ENCODE peak calls at places on chromosomes 3 and 15, in seven cellular contexts. V is ovary, F is breast epithelium, I is uterus, D is tibial nerve, L is heart left ventricle, N is right lobe of liver. O is an unnamed sample.

GRCh38 chr3:99313481-99313880 is 324.9 kb upstream of the COL8A1 start:
- DNase-seq in V (no peak), F (no peak), I (no peak), D (no peak), L (no peak), N (no peak), O (no peak)

GRCh38 chr15:68340711-68341671 is 63.4 kb downstream of the FEM1B start:
- DNase-seq in V (no peak), F (no peak), I (peak), D (no peak), L (no peak), N (peak), O (no peak)

GRCh38 chr15:74786659-74787165 is 4.8 kb downstream of the CSK start:
- DNase-seq in V (no peak), F (no peak), I (no peak), D (no peak), L (no peak), N (no peak), O (no peak)

GRCh38 chr3:113607219-113607596 is 74.9 kb downstream of the SIDT1 start:
- DNase-seq in V (no peak), F (no peak), I (no peak), D (no peak), L (no peak), N (no peak), O (no peak)

GRCh38 chr3:171230857-171231256 is 204.3 kb upstream of the SLC2A2 start:
- DNase-seq in V (no peak), F (peak), I (no peak), D (no peak), L (no peak), N (no peak), O (no peak)

GRCh38 chr3:156915372-156915771 is 89.2 kb downstream of the LEKR1 start:
- DNase-seq in V (no peak), F (no peak), I (no peak), D (no peak), L (no peak), N (no peak), O (no peak)

GRCh38 chr3:153072382-153072781 is 89.6 kb upstream of the RAP2B start:
- DNase-seq in V (no peak), F (no peak), I (no peak), D (no peak), L (no peak), N (no peak), O (no peak)

GRCh38 chr3:56197991-56198390 is 270.3 kb downstream of the ERC2 start:
- DNase-seq in V (no peak), F (no peak), I (no peak), D (peak), L (no peak), N (no peak), O (no peak)

GRCh38 chr3:138461246-138461645 is 26.8 kb downstream of the ESYT3 start:
- DNase-seq in V (no peak), F (no peak), I (no peak), D (no peak), L (no peak), N (no peak), O (no peak)

GRCh38 chr15:78353093-78353492 is 12.9 kb downstream of the CRABP1 start:
- DNase-seq in V (no peak), F (no peak), I (no peak), D (no peak), L (no peak), N (no peak), O (no peak)

GRCh38 chr15:99721896-99722295 is 11.3 kb downstream of the LYSMD4 start:
- DNase-seq in V (no peak), F (peak), I (no peak), D (no peak), L (no peak), N (no peak), O (no peak)

GRCh38 chr3:178703268-178703975 is 167.2 kb downstream of the KCNMB2 start:
- DNase-seq in V (no peak), F (no peak), I (no peak), D (no peak), L (no peak), N (no peak), O (no peak)

GRCh38 chr3:123660900-123661299 is 76.0 kb upstream of the HACD2 start:
- DNase-seq in V (peak), F (peak), I (peak), D (peak), L (peak), N (peak), O (peak)

GRCh38 chr15:41727143-41727542 is 47.1 kb upstream of the MAPKBP1 start:
- DNase-seq in V (no peak), F (no peak), I (no peak), D (no peak), L (no peak), N (no peak), O (no peak)

GRCh38 chr3:149401926-149402310 is 24.5 kb upstream of the TM4SF1 start:
- DNase-seq in V (no peak), F (no peak), I (no peak), D (no peak), L (no peak), N (no peak), O (no peak)

GRCh38 chr3:7015683-7016440 is 154.9 kb downstream of the GRM7 start:
- DNase-seq in V (no peak), F (no peak), I (no peak), D (no peak), L (no peak), N (no peak), O (no peak)

GRCh38 chr3:139758654-139759291 is 81.0 kb upstream of the NMNAT3 start:
- DNase-seq in V (no peak), F (no peak), I (no peak), D (no peak), L (peak), N (no peak), O (no peak)

GRCh38 chr3:27504749-27505148 is 20.6 kb upstream of the SLC4A7 start:
- DNase-seq in V (no peak), F (no peak), I (no peak), D (no peak), L (no peak), N (no peak), O (no peak)

GRCh38 chr3:77102916-77103769 is 63.2 kb downstream of the ROBO2 start:
- DNase-seq in V (no peak), F (no peak), I (no peak), D (no peak), L (no peak), N (no peak), O (no peak)

GRCh38 chr3:127728417-127728816 is 55.7 kb downstream of the ABTB1 start:
- DNase-seq in V (no peak), F (no peak), I (no peak), D (no peak), L (no peak), N (no peak), O (no peak)

GRCh38 chr3:104396974-104397669 is 969.6 kb upstream of the ALCAM start:
- DNase-seq in V (no peak), F (no peak), I (no peak), D (peak), L (no peak), N (no peak), O (no peak)

GRCh38 chr15:77778802-77779201 is 146.1 kb upstream of the LINGO1 start:
- DNase-seq in V (no peak), F (no peak), I (no peak), D (no peak), L (no peak), N (no peak), O (no peak)

GRCh38 chr3:123745184-123745855 is 138.8 kb downstream of the MYLK start:
- DNase-seq in V (no peak), F (no peak), I (no peak), D (no peak), L (no peak), N (no peak), O (no peak)

GRCh38 chr3:28699283-28699682 is 350.7 kb upstream of the AZI2 start:
- DNase-seq in V (no peak), F (no peak), I (no peak), D (no peak), L (no peak), N (no peak), O (no peak)

GRCh38 chr3:184328516-184328915 is 8.9 kb upstream of the FAM131A start:
- DNase-seq in V (no peak), F (no peak), I (no peak), D (no peak), L (no peak), N (no peak), O (no peak)

GRCh38 chr3:126464997-126465396 is 10.7 kb downstream of the ZXDC start:
- DNase-seq in V (peak), F (no peak), I (no peak), D (no peak), L (no peak), N (peak), O (peak)

GRCh38 chr15:98647774-98648653 is at the start of gene IGF1R:
- DNase-seq in V (peak), F (peak), I (peak), D (peak), L (peak), N (peak), O (peak)

GRCh38 chr3:165837058-165837525 is at the start of gene BCHE:
- DNase-seq in V (peak), F (no peak), I (peak), D (no peak), L (peak), N (peak), O (peak)

GRCh38 chr15:61420546-61420945 is 191.4 kb upstream of the RORA start:
- DNase-seq in V (no peak), F (no peak), I (no peak), D (no peak), L (no peak), N (no peak), O (no peak)

GRCh38 chr3:133843634-133844033 is 38.0 kb downstream of the SRPRB start:
- DNase-seq in V (no peak), F (no peak), I (no peak), D (no peak), L (peak), N (no peak), O (no peak)

GRCh38 chr3:196063456-196063855 is 18.4 kb downstream of the TFRC start:
- DNase-seq in V (no peak), F (no peak), I (no peak), D (no peak), L (no peak), N (no peak), O (no peak)

GRCh38 chr3:25728101-25728500 is 55.1 kb downstream of the NGLY1 start:
- DNase-seq in V (no peak), F (no peak), I (no peak), D (no peak), L (no peak), N (no peak), O (no peak)

GRCh38 chr3:16399473-16399872 is 114.0 kb downstream of the RFTN1 start:
- DNase-seq in V (peak), F (no peak), I (peak), D (peak), L (peak), N (no peak), O (peak)

GRCh38 chr3:47578119-47578630 is 490 bp downstream of the CSPG5 start:
- DNase-seq in V (peak), F (no peak), I (peak), D (no peak), L (peak), N (peak), O (peak)

GRCh38 chr15:89649013-89649625 is 6.1 kb downstream of the KIF7 start:
- DNase-seq in V (peak), F (no peak), I (no peak), D (no peak), L (no peak), N (no peak), O (no peak)

GRCh38 chr3:58180940-58181587 is 29.7 kb downstream of the DNASE1L3 start:
- DNase-seq in V (no peak), F (no peak), I (no peak), D (no peak), L (no peak), N (no peak), O (no peak)

GRCh38 chr3:136955813-136956212 is 2.0 kb upstream of the IL20RB start:
- DNase-seq in V (no peak), F (no peak), I (no peak), D (no peak), L (no peak), N (no peak), O (no peak)

GRCh38 chr3:97949743-97950142 is 22.5 kb downstream of the RIOX2 start:
- DNase-seq in V (no peak), F (no peak), I (no peak), D (no peak), L (no peak), N (no peak), O (no peak)

GRCh38 chr15:70559223-70559823 is 204.0 kb downstream of the UACA start:
- DNase-seq in V (no peak), F (peak), I (no peak), D (peak), L (peak), N (peak), O (peak)
- TF ChIP-seq POLR2A in V (no peak), F (no peak), I (no peak), D (no peak), L (no peak), N (no peak), O (no peak)

GRCh38 chr15:92503889-92504288 is 110.2 kb downstream of the ST8SIA2 start:
- DNase-seq in V (no peak), F (no peak), I (no peak), D (no peak), L (no peak), N (no peak), O (no peak)

GRCh38 chr15:92495468-92495867 is 101.8 kb downstream of the ST8SIA2 start:
- DNase-seq in V (no peak), F (no peak), I (no peak), D (no peak), L (no peak), N (no peak), O (no peak)

GRCh38 chr15:92503458-92503857 is 109.8 kb downstream of the ST8SIA2 start:
- DNase-seq in V (no peak), F (no peak), I (no peak), D (no peak), L (no peak), N (no peak), O (no peak)

GRCh38 chr15:92502930-92503329 is 109.2 kb downstream of the ST8SIA2 start:
- DNase-seq in V (no peak), F (no peak), I (no peak), D (no peak), L (no peak), N (no peak), O (no peak)

GRCh38 chr15:92500023-92500630 is 106.4 kb downstream of the ST8SIA2 start:
- DNase-seq in V (no peak), F (no peak), I (no peak), D (no peak), L (no peak), N (no peak), O (no peak)
- H3K4me3 ChIP-seq in V (no peak), F (no peak), I (no peak), D (no peak), L (no peak), N (no peak), O (no peak)

GRCh38 chr3:14177580-14178246 is 688 bp downstream of the XPC start:
- DNase-seq in V (no peak), F (no peak), I (no peak), D (peak), L (no peak), N (no peak), O (no peak)
- TF ChIP-seq POLR2A in V (no peak), F (no peak), I (no peak), D (no peak), L (no peak), N (no peak), O (no peak)

DNA sequence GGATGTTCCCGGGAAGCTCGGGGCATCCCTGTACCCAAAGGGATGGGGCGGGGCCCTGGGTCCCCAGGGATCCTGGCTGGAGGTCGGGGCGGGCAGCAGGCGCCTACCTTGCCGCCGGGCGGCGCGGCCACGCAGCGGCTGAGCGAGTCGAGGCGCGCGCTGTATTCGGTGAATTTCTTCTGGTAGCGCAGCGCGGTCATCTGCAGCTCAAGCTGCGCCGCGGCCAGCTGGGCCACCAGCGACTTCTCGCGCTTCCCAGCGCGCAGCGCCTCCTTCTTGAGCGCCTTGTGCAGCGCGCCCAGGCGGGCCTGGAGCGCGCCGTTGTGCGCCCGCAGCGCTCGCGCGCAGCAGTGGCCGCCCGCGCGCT is 762 bp downstream of the PDZRN3 start:
- DNase-seq in V (peak), F (no peak), I (peak), D (no peak), L (peak), N (no peak), O (no peak)
- H3K4me3 ChIP-seq in V (peak), F (peak), I (peak), D (peak), L (peak), N (peak), O (peak)

GRCh38 chr15:44195151-44195740 is at the start of gene FRMD5:
- DNase-seq in V (peak), F (peak), I (peak), D (peak), L (peak), N (peak), O (peak)
- TF ChIP-seq POLR2A in V (no peak), F (no peak), I (no peak), D (peak), L (no peak), N (no peak), O (no peak)

GRCh38 chr3:183114779-183115178 is 15.5 kb upstream of the MCCC1 start:
- DNase-seq in V (no peak), F (no peak), I (no peak), D (no peak), L (no peak), N (no peak), O (no peak)

GRCh38 chr3:183117046-183117445 is 17.8 kb upstream of the MCCC1 start:
- DNase-seq in V (no peak), F (no peak), I (no peak), D (no peak), L (no peak), N (no peak), O (no peak)

GRCh38 chr3:183114374-183114773 is 15.1 kb upstream of the MCCC1 start:
- DNase-seq in V (no peak), F (no peak), I (no peak), D (no peak), L (no peak), N (no peak), O (no peak)

GRCh38 chr3:183120538-183121215 is 21.4 kb upstream of the MCCC1 start:
- DNase-seq in V (no peak), F (no peak), I (no peak), D (no peak), L (no peak), N (no peak), O (no peak)

GRCh38 chr3:183116051-183116614 is 16.8 kb upstream of the MCCC1 start:
- DNase-seq in V (no peak), F (no peak), I (no peak), D (no peak), L (no peak), N (no peak), O (no peak)
- H3K4me3 ChIP-seq in V (no peak), F (no peak), I (no peak), D (no peak), L (no peak), N (no peak), O (no peak)

O was measured in lower leg skin.